ENCODE peak calls at places on chromosomes 5 and 9, in five cellular contexts. M is NCI-H2171 treated with DMSO at 0.1 percent for 48 hours; U is KBM-7; R is activated CD4-positive, alpha-beta T cell treated with anti-CD3 and anti-CD28 coated beads, Interleukin-2, amount 50 U/mL, for 4 hours; X is posterior cingulate gyrus. D is an unnamed sample.

GRCh38 chr5:148979104-148979723 is 83.6 kb downstream of the SH3TC2 start:
- DNase-seq in U (no peak), M (no peak), X (no peak), R (no peak), D (no peak)

GRCh38 chr9:94639996-94640376 is 668 bp upstream of the FBP1 start:
- DNase-seq in X (no peak), U (no peak), M (no peak), R (no peak), D (no peak)

GRCh38 chr5:38329132-38329715 is 70.9 kb downstream of the EGFLAM start:
- DNase-seq in U (no peak), X (no peak), R (no peak), M (no peak), D (no peak)

GRCh38 chr5:124648902-124649467 is 97.5 kb downstream of the ZNF608 start:
- DNase-seq in R (no peak), M (no peak), X (no peak), U (no peak), D (no peak)

GRCh38 chr9:128007566-128008138 is 26.9 kb upstream of the EEIG1 start:
- DNase-seq in M (peak), U (peak), X (no peak), R (peak), D (peak)

GRCh38 chr5:53167836-53168235 is 58.3 kb upstream of the MOCS2 start:
- DNase-seq in U (no peak), R (no peak), M (no peak), X (no peak), D (no peak)

GRCh38 chr5:103232393-103232999 is 26.1 kb upstream of the MACIR start:
- DNase-seq in R (no peak), U (peak), X (no peak), M (peak), D (no peak)

GRCh38 chr5:72814864-72815263 is 1.6 kb upstream of the TNPO1 start:
- DNase-seq in U (no peak), R (no peak), M (no peak), X (no peak), D (no peak)

GRCh38 chr5:149284501-149284900 is 12.8 kb downstream of the AFAP1L1 start:
- DNase-seq in X (no peak), M (peak), R (no peak), U (no peak), D (no peak)

GRCh38 chr5:138527170-138527569 is 15.9 kb downstream of the ETF1 start:
- DNase-seq in R (no peak), U (no peak), M (no peak), X (no peak), D (no peak)

GRCh38 chr9:20698799-20699198 is 14.7 kb downstream of the FOCAD start:
- DNase-seq in M (no peak), R (no peak), U (no peak), X (no peak), D (no peak)

GRCh38 chr5:156865427-156865826 is 15.3 kb downstream of the PPP1R2B start:
- DNase-seq in U (no peak), X (no peak), R (no peak), M (no peak), D (no peak)

GRCh38 chr5:180170111-180170809 is 38.8 kb downstream of the RASGEF1C start:
- DNase-seq in R (no peak), U (no peak), X (peak), M (peak), D (no peak)

GRCh38 chr9:69470186-69470977 is 145.4 kb downstream of the ENTREP1 start:
- DNase-seq in U (no peak), X (no peak), R (no peak), M (no peak), D (no peak)

GRCh38 chr9:128771094-128771721 is 519 bp downstream of the ZER1 start:
- DNase-seq in M (no peak), R (no peak), U (peak), X (no peak), D (no peak)

GRCh38 chr5:113663879-113664278 is 150.4 kb downstream of the YTHDC2 start:
- DNase-seq in M (no peak), X (no peak), U (peak), R (peak), D (no peak)

GRCh38 chr9:136336156-136336860 is 9.0 kb downstream of the GPSM1 start:
- DNase-seq in M (no peak), U (no peak), X (no peak), R (no peak), D (no peak)